ENCODE peak calls at places on chromosome 3, in six cellular contexts. One of them, this sample, is unnamed.

GRCh38 chr3:151761581-151761980 is 27.9 kb downstream of the AADACL2 start:
- DNase-seq in H9: no peak
- DNase-seq in EH: no peak
- DNase-seq in SHP77 treated with DMSO at 0.1 percent for 48 hours: no peak
- DNase-seq in activated T-cell treated with anti-CD3 and anti-CD28 coated beads for 48 hours: no peak
- DNase-seq in NCI-H1417: no peak
- DNase-seq in this sample: no peak

GRCh38 chr3:187952849-187953248 is 201.1 kb upstream of the LPP start:
- DNase-seq in H9: peak
- DNase-seq in NCI-H1417: no peak
- DNase-seq in EH: no peak
- DNase-seq in activated T-cell treated with anti-CD3 and anti-CD28 coated beads for 48 hours: no peak
- DNase-seq in SHP77 treated with DMSO at 0.1 percent for 48 hours: no peak
- DNase-seq in this sample: no peak

GRCh38 chr3:10912784-10913183 is 79.8 kb upstream of the SLC6A1 start:
- DNase-seq in EH: no peak
- DNase-seq in activated T-cell treated with anti-CD3 and anti-CD28 coated beads for 48 hours: no peak
- DNase-seq in NCI-H1417: no peak
- DNase-seq in SHP77 treated with DMSO at 0.1 percent for 48 hours: no peak
- DNase-seq in H9: no peak
- DNase-seq in this sample: no peak

GRCh38 chr3:58963928-58964497 is 85.8 kb downstream of the CFAP20DC start:
- DNase-seq in EH: no peak
- DNase-seq in activated T-cell treated with anti-CD3 and anti-CD28 coated beads for 48 hours: no peak
- DNase-seq in SHP77 treated with DMSO at 0.1 percent for 48 hours: no peak
- DNase-seq in H9: no peak
- DNase-seq in NCI-H1417: no peak
- DNase-seq in this sample: no peak

GRCh38 chr3:11914651-11915050 is 68.0 kb upstream of the TAMM41 start:
- DNase-seq in H9: peak
- DNase-seq in NCI-H1417: no peak
- DNase-seq in SHP77 treated with DMSO at 0.1 percent for 48 hours: no peak
- DNase-seq in EH: no peak
- DNase-seq in activated T-cell treated with anti-CD3 and anti-CD28 coated beads for 48 hours: no peak
- DNase-seq in this sample: no peak

GRCh38 chr3:64266065-64266874 is 41.0 kb upstream of the PRICKLE2 start:
- DNase-seq in SHP77 treated with DMSO at 0.1 percent for 48 hours: no peak
- DNase-seq in EH: peak
- DNase-seq in H9: no peak
- DNase-seq in NCI-H1417: no peak
- DNase-seq in activated T-cell treated with anti-CD3 and anti-CD28 coated beads for 48 hours: no peak
- DNase-seq in this sample: no peak

GRCh38 chr3:188979669-188980311 is 192.0 kb upstream of the TPRG1 start:
- DNase-seq in activated T-cell treated with anti-CD3 and anti-CD28 coated beads for 48 hours: no peak
- DNase-seq in EH: no peak
- DNase-seq in NCI-H1417: no peak
- DNase-seq in SHP77 treated with DMSO at 0.1 percent for 48 hours: no peak
- DNase-seq in H9: peak
- DNase-seq in this sample: peak

GRCh38 chr3:191166366-191166765 is 32.7 kb upstream of the OSTN start:
- DNase-seq in activated T-cell treated with anti-CD3 and anti-CD28 coated beads for 48 hours: no peak
- DNase-seq in NCI-H1417: no peak
- DNase-seq in H9: no peak
- DNase-seq in SHP77 treated with DMSO at 0.1 percent for 48 hours: no peak
- DNase-seq in EH: no peak
- DNase-seq in this sample: no peak

GRCh38 chr3:96813134-96813819 is 1.1 kb upstream of the EPHA6 start:
- DNase-seq in activated T-cell treated with anti-CD3 and anti-CD28 coated beads for 48 hours: peak
- DNase-seq in H9: peak
- DNase-seq in EH: peak
- DNase-seq in NCI-H1417: peak
- DNase-seq in SHP77 treated with DMSO at 0.1 percent for 48 hours: peak
- DNase-seq in this sample: peak

This sample was measured in NCI-H2171 treated with DMSO at 0.1 percent for 48 hours.